ENCODE peak calls at places on chromosomes 7 and 10, in nine cellular contexts. One of them, this sample, is unnamed.

GRCh38 chr10:129033354-129033729 is 433.7 kb upstream of the MGMT start:
- DNase-seq in cardiac muscle cell: no peak
- DNase-seq in astrocyte of the spinal cord: no peak
- DNase-seq in AG09309: no peak
- DNase-seq in IMR-90: no peak
- DNase-seq in psoas muscle: no peak
- DNase-seq in stomach: no peak
- DNase-seq in HL-60: no peak
- DNase-seq in esophagus squamous epithelium: no peak
- DNase-seq in this sample: no peak

GRCh38 chr7:134879815-134880475 is 100.5 kb downstream of the CALD1 start:
- DNase-seq in cardiac muscle cell: no peak
- DNase-seq in astrocyte of the spinal cord: no peak
- DNase-seq in AG09309: no peak
- DNase-seq in IMR-90: no peak
- DNase-seq in psoas muscle: no peak
- DNase-seq in stomach: no peak
- DNase-seq in HL-60: no peak
- DNase-seq in esophagus squamous epithelium: no peak
- DNase-seq in this sample: no peak

GRCh38 chr10:102120987-102121738 is 995 bp upstream of the LDB1 start:
- DNase-seq in cardiac muscle cell: peak
- DNase-seq in astrocyte of the spinal cord: peak
- DNase-seq in AG09309: no peak
- DNase-seq in IMR-90: peak
- DNase-seq in psoas muscle: peak
- DNase-seq in stomach: peak
- DNase-seq in HL-60: no peak
- DNase-seq in esophagus squamous epithelium: no peak
- DNase-seq in this sample: peak

GRCh38 chr7:131352032-131352431 is 24.4 kb downstream of the MKLN1 start:
- DNase-seq in cardiac muscle cell: no peak
- DNase-seq in astrocyte of the spinal cord: no peak
- DNase-seq in AG09309: no peak
- DNase-seq in IMR-90: no peak
- DNase-seq in psoas muscle: no peak
- DNase-seq in stomach: no peak
- DNase-seq in HL-60: no peak
- DNase-seq in esophagus squamous epithelium: no peak
- DNase-seq in this sample: no peak

GRCh38 chr10:48531486-48531885 is 73.4 kb downstream of the ARHGAP22 start:
- DNase-seq in cardiac muscle cell: no peak
- DNase-seq in astrocyte of the spinal cord: peak
- DNase-seq in AG09309: no peak
- DNase-seq in IMR-90: no peak
- DNase-seq in psoas muscle: no peak
- DNase-seq in stomach: no peak
- DNase-seq in HL-60: no peak
- DNase-seq in esophagus squamous epithelium: no peak
- DNase-seq in this sample: peak

GRCh38 chr7:124552217-124552616 is 213.4 kb downstream of the GPR37 start:
- DNase-seq in cardiac muscle cell: no peak
- DNase-seq in astrocyte of the spinal cord: peak
- DNase-seq in AG09309: no peak
- DNase-seq in IMR-90: peak
- DNase-seq in psoas muscle: no peak
- DNase-seq in stomach: no peak
- DNase-seq in HL-60: no peak
- DNase-seq in esophagus squamous epithelium: no peak
- DNase-seq in this sample: peak

GRCh38 chr7:34939175-34939574 is 98.1 kb downstream of the DPY19L1 start:
- DNase-seq in cardiac muscle cell: no peak
- DNase-seq in astrocyte of the spinal cord: peak
- DNase-seq in AG09309: peak
- DNase-seq in IMR-90: peak
- DNase-seq in psoas muscle: no peak
- DNase-seq in stomach: no peak
- DNase-seq in HL-60: no peak
- DNase-seq in esophagus squamous epithelium: no peak
- DNase-seq in this sample: peak

GRCh38 chr7:104653870-104654401 is 325.5 kb downstream of the LHFPL3 start:
- DNase-seq in cardiac muscle cell: no peak
- DNase-seq in astrocyte of the spinal cord: no peak
- DNase-seq in AG09309: no peak
- DNase-seq in IMR-90: no peak
- DNase-seq in psoas muscle: no peak
- DNase-seq in stomach: no peak
- DNase-seq in HL-60: no peak
- DNase-seq in esophagus squamous epithelium: no peak
- DNase-seq in this sample: no peak

GRCh38 chr7:105006367-105007139 is 7.5 kb upstream of the KMT2E start:
- DNase-seq in cardiac muscle cell: no peak
- DNase-seq in astrocyte of the spinal cord: no peak
- DNase-seq in AG09309: no peak
- DNase-seq in IMR-90: no peak
- DNase-seq in psoas muscle: no peak
- DNase-seq in stomach: peak
- DNase-seq in HL-60: no peak
- DNase-seq in esophagus squamous epithelium: no peak
- DNase-seq in this sample: no peak

GRCh38 chr10:99536400-99537254 is 3.9 kb downstream of the NKX2-3 start:
- DNase-seq in cardiac muscle cell: peak
- DNase-seq in astrocyte of the spinal cord: no peak
- DNase-seq in AG09309: no peak
- DNase-seq in IMR-90: no peak
- DNase-seq in psoas muscle: no peak
- DNase-seq in stomach: no peak
- DNase-seq in HL-60: peak
- DNase-seq in esophagus squamous epithelium: no peak
- DNase-seq in this sample: no peak

GRCh38 chr10:50369931-50370330 is 118.6 kb upstream of the ASAH2 start:
- DNase-seq in cardiac muscle cell: no peak
- DNase-seq in astrocyte of the spinal cord: no peak
- DNase-seq in AG09309: no peak
- DNase-seq in IMR-90: peak
- DNase-seq in psoas muscle: no peak
- DNase-seq in stomach: no peak
- DNase-seq in HL-60: no peak
- DNase-seq in esophagus squamous epithelium: no peak
- DNase-seq in this sample: peak

GRCh38 chr7:132685301-132685700 is 109.0 kb upstream of the PLXNA4 start:
- DNase-seq in cardiac muscle cell: no peak
- DNase-seq in astrocyte of the spinal cord: no peak
- DNase-seq in AG09309: no peak
- DNase-seq in IMR-90: no peak
- DNase-seq in psoas muscle: no peak
- DNase-seq in stomach: no peak
- DNase-seq in HL-60: no peak
- DNase-seq in esophagus squamous epithelium: no peak
- DNase-seq in this sample: no peak
- TF ChIP-seq CTCF in cardiac muscle cell: no peak
- TF ChIP-seq CTCF in astrocyte of the spinal cord: no peak
- TF ChIP-seq CTCF in AG09309: no peak
- TF ChIP-seq CTCF in IMR-90: no peak
- TF ChIP-seq CTCF in psoas muscle: no peak
- TF ChIP-seq CTCF in stomach: no peak
- TF ChIP-seq CTCF in HL-60: no peak
- TF ChIP-seq CTCF in esophagus squamous epithelium: no peak
- TF ChIP-seq CTCF in this sample: no peak

GRCh38 chr7:24703296-24703695 is 54.0 kb downstream of the GSDME start:
- DNase-seq in cardiac muscle cell: no peak
- DNase-seq in astrocyte of the spinal cord: no peak
- DNase-seq in AG09309: no peak
- DNase-seq in IMR-90: no peak
- DNase-seq in psoas muscle: no peak
- DNase-seq in stomach: no peak
- DNase-seq in HL-60: no peak
- DNase-seq in esophagus squamous epithelium: no peak
- DNase-seq in this sample: peak

GRCh38 chr7:24701899-24702235 is 55.4 kb downstream of the GSDME start:
- DNase-seq in cardiac muscle cell: no peak
- DNase-seq in astrocyte of the spinal cord: no peak
- DNase-seq in AG09309: no peak
- DNase-seq in IMR-90: no peak
- DNase-seq in psoas muscle: no peak
- DNase-seq in stomach: no peak
- DNase-seq in HL-60: no peak
- DNase-seq in esophagus squamous epithelium: no peak
- DNase-seq in this sample: no peak

GRCh38 chr7:24702674-24703235 is 54.5 kb downstream of the GSDME start:
- DNase-seq in cardiac muscle cell: no peak
- DNase-seq in astrocyte of the spinal cord: peak
- DNase-seq in AG09309: no peak
- DNase-seq in IMR-90: peak
- DNase-seq in psoas muscle: no peak
- DNase-seq in stomach: no peak
- DNase-seq in HL-60: no peak
- DNase-seq in esophagus squamous epithelium: no peak
- DNase-seq in this sample: peak

GRCh38 chr7:24700446-24701044 is 56.7 kb downstream of the GSDME start:
- DNase-seq in cardiac muscle cell: no peak
- DNase-seq in astrocyte of the spinal cord: peak
- DNase-seq in AG09309: no peak
- DNase-seq in IMR-90: peak
- DNase-seq in psoas muscle: no peak
- DNase-seq in stomach: no peak
- DNase-seq in HL-60: no peak
- DNase-seq in esophagus squamous epithelium: no peak
- DNase-seq in this sample: no peak

DNA sequence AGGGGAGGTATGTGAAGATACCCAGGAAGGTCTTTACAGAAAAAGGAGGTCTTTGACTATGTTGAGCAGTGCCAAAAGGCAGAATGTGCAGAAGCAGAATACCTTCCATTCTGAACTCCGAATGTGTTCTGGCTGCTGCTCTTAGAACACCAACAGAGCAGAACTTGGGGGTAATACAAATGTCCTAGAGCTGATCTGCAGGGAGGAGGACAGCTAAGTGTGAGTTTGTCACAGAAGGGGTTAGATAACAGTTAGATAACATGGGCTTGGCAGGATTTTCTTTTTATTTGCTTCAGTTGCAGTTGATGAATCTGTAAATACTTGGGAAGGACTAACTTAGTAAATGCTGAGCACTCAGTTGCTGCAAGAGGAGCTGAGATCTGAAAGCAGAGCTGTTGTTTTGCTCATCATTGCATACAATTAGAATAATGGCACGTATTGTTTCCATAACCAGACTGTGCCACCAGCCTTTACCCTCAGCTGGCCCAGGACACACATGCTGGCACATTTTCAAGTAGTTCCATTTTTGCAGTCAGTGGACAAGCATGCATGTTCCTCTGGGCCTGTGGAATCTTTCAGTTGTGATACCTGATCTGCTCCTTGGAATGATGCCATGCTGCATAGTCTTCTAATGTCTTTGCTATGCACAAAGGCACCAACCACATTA is 55.9 kb downstream of the GSDME start:
- DNase-seq in cardiac muscle cell: peak
- DNase-seq in astrocyte of the spinal cord: peak
- DNase-seq in AG09309: peak
- DNase-seq in IMR-90: peak
- DNase-seq in psoas muscle: no peak
- DNase-seq in stomach: no peak
- DNase-seq in HL-60: no peak
- DNase-seq in esophagus squamous epithelium: no peak
- DNase-seq in this sample: peak
- H3K4me3 ChIP-seq in cardiac muscle cell: no peak
- H3K4me3 ChIP-seq in astrocyte of the spinal cord: no peak
- H3K4me3 ChIP-seq in AG09309: no peak
- H3K4me3 ChIP-seq in IMR-90: no peak
- H3K4me3 ChIP-seq in psoas muscle: no peak
- H3K4me3 ChIP-seq in stomach: no peak
- H3K4me3 ChIP-seq in HL-60: no peak
- H3K4me3 ChIP-seq in esophagus squamous epithelium: no peak
- H3K4me3 ChIP-seq in this sample: no peak

DNA sequence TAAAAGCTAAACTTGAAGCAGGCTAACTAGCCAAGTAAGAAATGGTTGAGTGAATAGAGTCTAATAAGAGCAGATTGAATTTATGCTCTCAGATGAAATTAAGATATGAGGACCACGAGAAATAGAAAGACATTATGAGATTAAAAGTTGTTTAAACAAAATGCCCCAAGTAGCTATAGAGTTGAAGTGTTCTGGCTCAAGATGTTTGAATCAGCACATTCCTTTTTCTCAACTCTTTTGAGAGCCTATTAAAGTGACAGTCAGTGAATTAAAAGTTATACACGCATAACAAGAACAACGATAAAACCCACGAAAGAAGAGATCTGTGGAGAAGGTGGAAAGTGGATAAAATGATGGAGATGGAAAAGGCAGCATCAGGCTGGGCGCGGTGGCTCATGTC is 322.2 kb upstream of the ANKRD30A start:
- DNase-seq in cardiac muscle cell: no peak
- DNase-seq in astrocyte of the spinal cord: no peak
- DNase-seq in AG09309: no peak
- DNase-seq in IMR-90: no peak
- DNase-seq in psoas muscle: no peak
- DNase-seq in stomach: no peak
- DNase-seq in HL-60: no peak
- DNase-seq in esophagus squamous epithelium: no peak
- DNase-seq in this sample: no peak
- TF ChIP-seq CTCF in cardiac muscle cell: no peak
- TF ChIP-seq CTCF in astrocyte of the spinal cord: no peak
- TF ChIP-seq CTCF in AG09309: no peak
- TF ChIP-seq CTCF in IMR-90: no peak
- TF ChIP-seq CTCF in psoas muscle: no peak
- TF ChIP-seq CTCF in stomach: no peak
- TF ChIP-seq CTCF in HL-60: no peak
- TF ChIP-seq CTCF in esophagus squamous epithelium: no peak
- TF ChIP-seq CTCF in this sample: no peak

DNA sequence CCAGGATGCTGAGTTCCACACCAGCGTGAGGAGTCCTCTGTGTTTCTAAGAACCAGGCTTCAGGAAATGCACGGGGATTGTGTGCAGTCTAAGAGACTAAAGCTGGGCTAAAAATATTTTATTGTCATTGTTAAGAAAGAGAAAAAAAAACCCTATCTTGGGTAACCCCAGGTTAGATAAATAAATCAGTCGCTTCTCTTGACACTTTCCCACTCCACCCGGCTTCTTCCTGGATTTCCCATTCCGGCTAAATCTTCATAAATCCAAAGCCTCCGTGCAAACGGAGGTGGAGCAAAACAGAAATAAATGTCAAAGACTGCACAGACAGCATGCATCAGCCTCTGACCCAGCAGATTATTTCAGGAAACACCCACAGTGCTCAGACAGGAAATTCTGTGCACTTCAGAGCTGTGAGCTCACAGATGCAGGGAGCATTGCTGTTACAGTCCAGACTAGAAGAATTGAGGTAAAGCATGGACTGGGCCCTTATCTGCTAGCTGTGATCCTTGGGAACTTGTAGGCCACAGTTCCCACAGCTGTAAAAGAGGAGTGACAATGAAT is 44.8 kb upstream of the GRID1 start:
- DNase-seq in cardiac muscle cell: peak
- DNase-seq in astrocyte of the spinal cord: peak
- DNase-seq in AG09309: peak
- DNase-seq in IMR-90: peak
- DNase-seq in psoas muscle: no peak
- DNase-seq in stomach: no peak
- DNase-seq in HL-60: peak
- DNase-seq in esophagus squamous epithelium: no peak
- DNase-seq in this sample: peak
- H3K4me3 ChIP-seq in cardiac muscle cell: no peak
- H3K4me3 ChIP-seq in astrocyte of the spinal cord: no peak
- H3K4me3 ChIP-seq in AG09309: no peak
- H3K4me3 ChIP-seq in IMR-90: no peak
- H3K4me3 ChIP-seq in psoas muscle: no peak
- H3K4me3 ChIP-seq in stomach: no peak
- H3K4me3 ChIP-seq in HL-60: no peak
- H3K4me3 ChIP-seq in esophagus squamous epithelium: no peak
- H3K4me3 ChIP-seq in this sample: no peak

This sample was measured in fibroblast of mammary gland.